ENCODE peak calls at places on chromosomes 12 and 14, in six cellular contexts. W is SW480, E is foreskin keratinocyte, J is NCI-H774, L is sciatic nerve, R is NT2/D1. H is an unnamed sample.

GRCh38 chr12:110314308-110314707 is 33.3 kb downstream of the ATP2A2 start:
- DNase-seq in W (no peak), E (peak), J (no peak), L (no peak), R (no peak), H (no peak)

GRCh38 chr12:77995436-77996167 is 164.9 kb downstream of the NAV3 start:
- DNase-seq in W (peak), E (peak), J (no peak), L (no peak), R (no peak), H (peak)

GRCh38 chr14:33480589-33481184 is 470.2 kb downstream of the EGLN3 start:
- DNase-seq in W (no peak), E (no peak), J (no peak), L (no peak), R (no peak), H (no peak)

GRCh38 chr12:128290938-128291337 is 24.0 kb downstream of the TMEM132C start:
- DNase-seq in W (no peak), E (no peak), J (no peak), L (no peak), R (no peak), H (no peak)

GRCh38 chr14:84087986-84088531 is 1441.9 kb upstream of the FLRT2 start:
- DNase-seq in W (no peak), E (no peak), J (no peak), L (no peak), R (no peak), H (no peak)

GRCh38 chr12:6322969-6323339 is 12.5 kb downstream of the PLEKHG6 start:
- DNase-seq in W (no peak), E (no peak), J (no peak), L (no peak), R (no peak), H (no peak)

GRCh38 chr14:74649167-74649566 is 37.1 kb upstream of the LTBP2 start:
- DNase-seq in W (no peak), E (no peak), J (no peak), L (no peak), R (no peak), H (no peak)

GRCh38 chr14:92540472-92541048 is 27.0 kb downstream of the RIN3 start:
- DNase-seq in W (peak), E (peak), J (no peak), L (peak), R (no peak), H (peak)

GRCh38 chr12:106226884-106227640 is 20.8 kb downstream of the CKAP4 start:
- DNase-seq in W (peak), E (no peak), J (peak), L (no peak), R (peak), H (peak)

GRCh38 chr14:58171090-58171489 is 19.1 kb upstream of the ARMH4 start:
- DNase-seq in W (peak), E (peak), J (peak), L (peak), R (peak), H (peak)